ENCODE peak calls at places on chromosome 1, in four cellular contexts. One of them, this sample, is unnamed.

GRCh38 chr1:236830116-236830515 is 35.0 kb downstream of the MTR start:
- DNase-seq in Peyer's patch: no peak
- DNase-seq in esophagus squamous epithelium: no peak
- DNase-seq in sigmoid colon: no peak
- DNase-seq in this sample: no peak

GRCh38 chr1:50419192-50419906 is 3.9 kb downstream of the DMRTA2 start:
- DNase-seq in Peyer's patch: no peak
- DNase-seq in sigmoid colon: no peak
- DNase-seq in esophagus squamous epithelium: no peak
- DNase-seq in this sample: no peak

GRCh38 chr1:206500046-206500445 is 7.3 kb upstream of the RASSF5 start:
- DNase-seq in Peyer's patch: no peak
- DNase-seq in sigmoid colon: no peak
- DNase-seq in esophagus squamous epithelium: no peak
- DNase-seq in this sample: peak; percentile 40

GRCh38 chr1:110425611-110426152 is 18.2 kb upstream of the LAMTOR5 start:
- DNase-seq in esophagus squamous epithelium: no peak
- DNase-seq in Peyer's patch: no peak
- DNase-seq in sigmoid colon: peak; percentile 61
- DNase-seq in this sample: no peak

GRCh38 chr1:15057834-15058233 is 95.7 kb upstream of the TMEM51 start:
- DNase-seq in sigmoid colon: no peak
- DNase-seq in Peyer's patch: no peak
- DNase-seq in esophagus squamous epithelium: no peak
- DNase-seq in this sample: no peak

GRCh38 chr1:212754715-212755114 is 36.9 kb downstream of the NSL1 start:
- DNase-seq in Peyer's patch: no peak
- DNase-seq in sigmoid colon: no peak
- DNase-seq in esophagus squamous epithelium: no peak
- DNase-seq in this sample: no peak

GRCh38 chr1:28126778-28127430 is 38.5 kb upstream of the EYA3 start:
- DNase-seq in sigmoid colon: no peak
- DNase-seq in esophagus squamous epithelium: no peak
- DNase-seq in Peyer's patch: no peak
- DNase-seq in this sample: no peak

GRCh38 chr1:88179943-88180342 is 504.1 kb upstream of the PKN2 start:
- DNase-seq in esophagus squamous epithelium: no peak
- DNase-seq in Peyer's patch: no peak
- DNase-seq in sigmoid colon: no peak
- DNase-seq in this sample: no peak

GRCh38 chr1:47409311-47410085 is 6.6 kb upstream of the FOXE3 start:
- DNase-seq in esophagus squamous epithelium: no peak
- DNase-seq in Peyer's patch: no peak
- DNase-seq in sigmoid colon: no peak
- DNase-seq in this sample: no peak

GRCh38 chr1:228038387-228039005 is 31.7 kb downstream of the WNT3A start:
- DNase-seq in esophagus squamous epithelium: no peak
- DNase-seq in sigmoid colon: peak; percentile 37
- DNase-seq in Peyer's patch: peak; percentile 35
- DNase-seq in this sample: peak; percentile 56

GRCh38 chr1:13737388-13737787 is 37.4 kb downstream of the PRDM2 start:
- DNase-seq in esophagus squamous epithelium: no peak
- DNase-seq in Peyer's patch: no peak
- DNase-seq in sigmoid colon: no peak
- DNase-seq in this sample: no peak

GRCh38 chr1:206557636-206558473 is 50.5 kb downstream of the RASSF5 start:
- DNase-seq in sigmoid colon: no peak
- DNase-seq in esophagus squamous epithelium: no peak
- DNase-seq in Peyer's patch: peak; percentile 63
- DNase-seq in this sample: peak; percentile 86

GRCh38 chr1:114340906-114341698 is 169.9 kb downstream of the TRIM33 start:
- DNase-seq in sigmoid colon: no peak
- DNase-seq in Peyer's patch: peak; percentile 54
- DNase-seq in esophagus squamous epithelium: no peak
- DNase-seq in this sample: no peak

GRCh38 chr1:224300346-224300745 is 29.6 kb downstream of the NVL start:
- DNase-seq in esophagus squamous epithelium: no peak
- DNase-seq in sigmoid colon: no peak
- DNase-seq in Peyer's patch: no peak
- DNase-seq in this sample: no peak

GRCh38 chr1:227245613-227246320 is 72.5 kb downstream of the CDC42BPA start:
- DNase-seq in esophagus squamous epithelium: no peak
- DNase-seq in sigmoid colon: no peak
- DNase-seq in Peyer's patch: no peak
- DNase-seq in this sample: no peak

GRCh38 chr1:178134061-178134460 is 40.2 kb downstream of the RASAL2 start:
- DNase-seq in sigmoid colon: no peak
- DNase-seq in Peyer's patch: no peak
- DNase-seq in esophagus squamous epithelium: no peak
- DNase-seq in this sample: no peak

GRCh38 chr1:200039849-200040479 is 12.5 kb downstream of the NR5A2 start:
- DNase-seq in Peyer's patch: no peak
- DNase-seq in esophagus squamous epithelium: no peak
- DNase-seq in sigmoid colon: no peak
- DNase-seq in this sample: no peak

GRCh38 chr1:42177551-42177981 is 13.0 kb upstream of the GUCA2A start:
- DNase-seq in sigmoid colon: no peak
- DNase-seq in Peyer's patch: no peak
- DNase-seq in esophagus squamous epithelium: no peak
- DNase-seq in this sample: no peak

GRCh38 chr1:43446388-43446740 is 7.4 kb downstream of the HYI start:
- DNase-seq in esophagus squamous epithelium: no peak
- DNase-seq in sigmoid colon: peak; percentile 46
- DNase-seq in Peyer's patch: peak; percentile 37
- DNase-seq in this sample: peak; percentile 38

GRCh38 chr1:217211484-217211883 is 419.4 kb downstream of the GPATCH2 start:
- DNase-seq in Peyer's patch: no peak
- DNase-seq in sigmoid colon: no peak
- DNase-seq in esophagus squamous epithelium: no peak
- DNase-seq in this sample: no peak

GRCh38 chr1:224922404-224923164 is 6.9 kb upstream of the DNAH14 start:
- DNase-seq in esophagus squamous epithelium: no peak
- DNase-seq in sigmoid colon: no peak
- DNase-seq in Peyer's patch: no peak
- DNase-seq in this sample: no peak

GRCh38 chr1:59759156-59759925 is 55.4 kb upstream of the HOOK1 start:
- DNase-seq in esophagus squamous epithelium: peak; percentile 12
- DNase-seq in Peyer's patch: peak; percentile 87
- DNase-seq in sigmoid colon: peak; percentile 94
- DNase-seq in this sample: peak; percentile 91

GRCh38 chr1:65253800-65254319 is 55.5 kb upstream of the DNAJC6 start:
- DNase-seq in Peyer's patch: no peak
- DNase-seq in sigmoid colon: no peak
- DNase-seq in esophagus squamous epithelium: no peak
- DNase-seq in this sample: no peak

GRCh38 chr1:155241069-155241679 is 14.1 kb downstream of the ENTREP3 start:
- DNase-seq in esophagus squamous epithelium: no peak
- DNase-seq in sigmoid colon: peak; percentile 86
- DNase-seq in Peyer's patch: peak; percentile 92
- DNase-seq in this sample: peak; percentile 83

GRCh38 chr1:244290386-244290785 is 161.3 kb downstream of the ADSS2 start:
- DNase-seq in Peyer's patch: no peak
- DNase-seq in esophagus squamous epithelium: no peak
- DNase-seq in sigmoid colon: no peak
- DNase-seq in this sample: no peak

GRCh38 chr1:15180945-15181523 is 27.5 kb downstream of the TMEM51 start:
- DNase-seq in esophagus squamous epithelium: no peak
- DNase-seq in Peyer's patch: peak; percentile 84
- DNase-seq in sigmoid colon: no peak
- DNase-seq in this sample: no peak

GRCh38 chr1:18191037-18191867 is 83.7 kb downstream of the IGSF21 start:
- DNase-seq in Peyer's patch: no peak
- DNase-seq in sigmoid colon: no peak
- DNase-seq in esophagus squamous epithelium: no peak
- DNase-seq in this sample: no peak

GRCh38 chr1:180365039-180365438 is 135.0 kb downstream of the LHX4 start:
- DNase-seq in sigmoid colon: no peak
- DNase-seq in Peyer's patch: no peak
- DNase-seq in esophagus squamous epithelium: no peak
- DNase-seq in this sample: no peak

GRCh38 chr1:89907669-89908293 is 86.9 kb downstream of the LRRC8D start:
- DNase-seq in esophagus squamous epithelium: no peak
- DNase-seq in sigmoid colon: no peak
- DNase-seq in Peyer's patch: no peak
- DNase-seq in this sample: no peak

GRCh38 chr1:11746092-11746491 is 10.2 kb downstream of the AGTRAP start:
- DNase-seq in sigmoid colon: no peak
- DNase-seq in Peyer's patch: no peak
- DNase-seq in esophagus squamous epithelium: no peak
- DNase-seq in this sample: no peak

GRCh38 chr1:148353461-148354283 is 129.4 kb downstream of the PPIAL4G start:
- DNase-seq in sigmoid colon: no peak
- DNase-seq in Peyer's patch: no peak
- DNase-seq in esophagus squamous epithelium: no peak
- DNase-seq in this sample: no peak

GRCh38 chr1:155139895-155140629 is at the start of gene DPM3:
- DNase-seq in esophagus squamous epithelium: peak; percentile 65
- DNase-seq in sigmoid colon: peak; percentile 93
- DNase-seq in Peyer's patch: peak; percentile 96
- DNase-seq in this sample: peak; percentile 97

GRCh38 chr1:203290261-203291089 is 14.8 kb upstream of the BTG2 start:
- DNase-seq in sigmoid colon: peak; percentile 99
- DNase-seq in Peyer's patch: peak; percentile 99
- DNase-seq in esophagus squamous epithelium: peak; percentile 86
- DNase-seq in this sample: peak; percentile 99
- TF ChIP-seq POLR2A in sigmoid colon: peak; percentile 83
- TF ChIP-seq POLR2A in Peyer's patch: peak; percentile 96
- TF ChIP-seq POLR2A in esophagus squamous epithelium: no peak
- TF ChIP-seq POLR2A in this sample: peak; percentile 30

GRCh38 chr1:67683306-67683705 is 1.7 kb upstream of the GADD45A start:
- DNase-seq in esophagus squamous epithelium: no peak
- DNase-seq in sigmoid colon: no peak
- DNase-seq in Peyer's patch: no peak
- DNase-seq in this sample: no peak

GRCh38 chr1:67682659-67683197 is 2.3 kb upstream of the GADD45A start:
- DNase-seq in sigmoid colon: no peak
- DNase-seq in esophagus squamous epithelium: no peak
- DNase-seq in Peyer's patch: no peak
- DNase-seq in this sample: no peak

GRCh38 chr1:67684526-67685066 is 405 bp upstream of the GADD45A start:
- DNase-seq in esophagus squamous epithelium: no peak
- DNase-seq in Peyer's patch: no peak
- DNase-seq in sigmoid colon: no peak
- DNase-seq in this sample: no peak

GRCh38 chr1:67685067-67685557 is at the start of gene GADD45A:
- DNase-seq in Peyer's patch: peak; percentile 99
- DNase-seq in sigmoid colon: peak; percentile 99
- DNase-seq in esophagus squamous epithelium: peak; percentile 97
- DNase-seq in this sample: peak; percentile 100

GRCh38 chr1:67683736-67684525 is 1.1 kb upstream of the GADD45A start:
- DNase-seq in sigmoid colon: no peak
- DNase-seq in esophagus squamous epithelium: no peak
- DNase-seq in Peyer's patch: no peak
- DNase-seq in this sample: no peak
- H3K27ac ChIP-seq in sigmoid colon: peak overlapping the region; percentile 90
- H3K27ac ChIP-seq in esophagus squamous epithelium: peak overlapping the region; percentile 100
- H3K27ac ChIP-seq in Peyer's patch: peak overlapping the region; percentile 67
- H3K27ac ChIP-seq in this sample: peak overlapping the region; percentile 94

GRCh38 chr1:54047384-54048315 is 5.4 kb downstream of the TMEM59 start:
- DNase-seq in Peyer's patch: no peak
- DNase-seq in sigmoid colon: no peak
- DNase-seq in esophagus squamous epithelium: no peak
- DNase-seq in this sample: no peak

GRCh38 chr1:54045487-54045886 is 7.5 kb downstream of the TMEM59 start:
- DNase-seq in sigmoid colon: no peak
- DNase-seq in Peyer's patch: no peak
- DNase-seq in esophagus squamous epithelium: no peak
- DNase-seq in this sample: no peak

GRCh38 chr1:54051936-54052469 is 1.0 kb downstream of the TMEM59 start:
- DNase-seq in Peyer's patch: no peak
- DNase-seq in esophagus squamous epithelium: no peak
- DNase-seq in sigmoid colon: no peak
- DNase-seq in this sample: no peak

GRCh38 chr1:54052470-54052933 is 502 bp downstream of the TMEM59 start:
- DNase-seq in Peyer's patch: peak; percentile 56
- DNase-seq in sigmoid colon: no peak
- DNase-seq in esophagus squamous epithelium: no peak
- DNase-seq in this sample: peak; percentile 78

GRCh38 chr1:54046671-54047383 is 6.2 kb downstream of the TMEM59 start:
- DNase-seq in Peyer's patch: no peak
- DNase-seq in esophagus squamous epithelium: no peak
- DNase-seq in sigmoid colon: no peak
- DNase-seq in this sample: no peak
- H3K4me1 ChIP-seq in Peyer's patch: no peaks in the 10 kb centered on the region
- H3K4me1 ChIP-seq in esophagus squamous epithelium: peaks cover 8% of the 10 kb centered on the region
- H3K4me1 ChIP-seq in sigmoid colon: peaks cover 43% of the 10 kb centered on the region
- H3K4me1 ChIP-seq in this sample: peaks cover 53% of the 10 kb centered on the region

GRCh38 chr1:92957020-92957734 is 4.1 kb downstream of the DIPK1A start:
- DNase-seq in sigmoid colon: no peak
- DNase-seq in Peyer's patch: no peak
- DNase-seq in esophagus squamous epithelium: no peak
- DNase-seq in this sample: no peak

GRCh38 chr1:92958203-92958970 is 2.9 kb downstream of the DIPK1A start:
- DNase-seq in esophagus squamous epithelium: no peak
- DNase-seq in sigmoid colon: no peak
- DNase-seq in Peyer's patch: no peak
- DNase-seq in this sample: no peak

GRCh38 chr1:92961131-92961895 is at the start of gene DIPK1A:
- DNase-seq in Peyer's patch: peak; percentile 90
- DNase-seq in esophagus squamous epithelium: peak; percentile 60
- DNase-seq in sigmoid colon: peak; percentile 89
- DNase-seq in this sample: peak; percentile 96

GRCh38 chr1:92961896-92962752 is 862 bp upstream of the DIPK1A start:
- DNase-seq in esophagus squamous epithelium: no peak
- DNase-seq in sigmoid colon: peak; percentile 67
- DNase-seq in Peyer's patch: peak; percentile 80
- DNase-seq in this sample: no peak

GRCh38 chr1:92960395-92961130 is 699 bp downstream of the DIPK1A start:
- DNase-seq in sigmoid colon: peak; percentile 82
- DNase-seq in Peyer's patch: peak; percentile 86
- DNase-seq in esophagus squamous epithelium: no peak
- DNase-seq in this sample: peak; percentile 82
- TF ChIP-seq POLR2A in sigmoid colon: no peak
- TF ChIP-seq POLR2A in Peyer's patch: peak; percentile 30
- TF ChIP-seq POLR2A in esophagus squamous epithelium: no peak
- TF ChIP-seq POLR2A in this sample: no peak

GRCh38 chr1:201344206-201345080 is 33.0 kb downstream of the TNNT2 start:
- DNase-seq in sigmoid colon: no peak
- DNase-seq in esophagus squamous epithelium: no peak
- DNase-seq in Peyer's patch: no peak
- DNase-seq in this sample: peak; percentile 38
- H3K27ac ChIP-seq in sigmoid colon: no peak overlapping the region
- H3K27ac ChIP-seq in esophagus squamous epithelium: peak overlapping the region; percentile 69
- H3K27ac ChIP-seq in Peyer's patch: no peak overlapping the region
- H3K27ac ChIP-seq in this sample: no peak overlapping the region

GRCh38 chr1:117661027-117661426 is 55.2 kb downstream of the TENT5C start:
- DNase-seq in Peyer's patch: peak; percentile 53
- DNase-seq in sigmoid colon: no peak
- DNase-seq in esophagus squamous epithelium: no peak
- DNase-seq in this sample: no peak
- H3K4me1 ChIP-seq in Peyer's patch: peaks cover 26% of the 10 kb centered on the region
- H3K4me1 ChIP-seq in sigmoid colon: no peaks in the 10 kb centered on the region
- H3K4me1 ChIP-seq in esophagus squamous epithelium: peaks cover 4% of the 10 kb centered on the region
- H3K4me1 ChIP-seq in this sample: peaks cover 39% of the 10 kb centered on the region

This sample was measured in spleen.